ENCODE peak calls at places on chromosomes 6 and 20, in seven cellular contexts. One of them, this sample, is unnamed.

GRCh38 chr20:16611832-16612231 is 38.6 kb upstream of the KIF16B start:
- DNase-seq in esophagus squamous epithelium: no peak
- DNase-seq in uterus: no peak
- DNase-seq in AML-193: no peak
- DNase-seq in heart right ventricle: no peak
- DNase-seq in AG04449: no peak
- DNase-seq in fibroblast of lung: no peak
- DNase-seq in this sample: no peak

GRCh38 chr6:112270756-112271155 is 16.4 kb upstream of the LAMA4 start:
- DNase-seq in esophagus squamous epithelium: no peak
- DNase-seq in uterus: no peak
- DNase-seq in AML-193: no peak
- DNase-seq in heart right ventricle: no peak
- DNase-seq in AG04449: no peak
- DNase-seq in fibroblast of lung: no peak
- DNase-seq in this sample: no peak

GRCh38 chr6:38755874-38756273 is 40.8 kb downstream of the DNAH8 start:
- DNase-seq in esophagus squamous epithelium: no peak
- DNase-seq in uterus: no peak
- DNase-seq in AML-193: no peak
- DNase-seq in heart right ventricle: no peak
- DNase-seq in AG04449: no peak
- DNase-seq in fibroblast of lung: no peak
- DNase-seq in this sample: no peak

GRCh38 chr6:71222676-71223075 is 65.9 kb upstream of the OGFRL1 start:
- DNase-seq in esophagus squamous epithelium: no peak
- DNase-seq in uterus: no peak
- DNase-seq in AML-193: no peak
- DNase-seq in heart right ventricle: no peak
- DNase-seq in AG04449: no peak
- DNase-seq in fibroblast of lung: no peak
- DNase-seq in this sample: no peak

GRCh38 chr6:12229332-12229731 is 60.8 kb upstream of the EDN1 start:
- DNase-seq in esophagus squamous epithelium: no peak
- DNase-seq in uterus: no peak
- DNase-seq in AML-193: no peak
- DNase-seq in heart right ventricle: no peak
- DNase-seq in AG04449: no peak
- DNase-seq in fibroblast of lung: no peak
- DNase-seq in this sample: no peak

GRCh38 chr6:28863607-28864320 is 60.0 kb downstream of the TRIM27 start:
- DNase-seq in esophagus squamous epithelium: no peak
- DNase-seq in uterus: peak; percentile 68
- DNase-seq in AML-193: peak; percentile 84
- DNase-seq in heart right ventricle: peak; percentile 53
- DNase-seq in AG04449: no peak
- DNase-seq in fibroblast of lung: peak; percentile 64
- DNase-seq in this sample: peak; percentile 79

GRCh38 chr20:539848-540247 is 3.7 kb downstream of the CSNK2A1 start:
- DNase-seq in esophagus squamous epithelium: no peak
- DNase-seq in uterus: peak; percentile 36
- DNase-seq in AML-193: no peak
- DNase-seq in heart right ventricle: no peak
- DNase-seq in AG04449: peak; percentile 5
- DNase-seq in fibroblast of lung: peak; percentile 73
- DNase-seq in this sample: no peak

GRCh38 chr6:161228911-161229591 is 44.8 kb downstream of the AGPAT4 start:
- DNase-seq in esophagus squamous epithelium: no peak
- DNase-seq in uterus: peak; percentile 37
- DNase-seq in AML-193: no peak
- DNase-seq in heart right ventricle: no peak
- DNase-seq in AG04449: peak; percentile 77
- DNase-seq in fibroblast of lung: peak; percentile 92
- DNase-seq in this sample: no peak

GRCh38 chr6:6730831-6731230 is 142.3 kb downstream of the LY86 start:
- DNase-seq in esophagus squamous epithelium: no peak
- DNase-seq in uterus: peak; percentile 78
- DNase-seq in AML-193: no peak
- DNase-seq in heart right ventricle: no peak
- DNase-seq in AG04449: peak; percentile 78
- DNase-seq in fibroblast of lung: peak; percentile 93
- DNase-seq in this sample: no peak

GRCh38 chr20:48467622-48468021 is 360.2 kb downstream of the PREX1 start:
- DNase-seq in esophagus squamous epithelium: no peak
- DNase-seq in uterus: no peak
- DNase-seq in AML-193: no peak
- DNase-seq in heart right ventricle: no peak
- DNase-seq in AG04449: no peak
- DNase-seq in fibroblast of lung: no peak
- DNase-seq in this sample: no peak

GRCh38 chr6:143575440-143575839 is 63.9 kb upstream of the FUCA2 start:
- DNase-seq in esophagus squamous epithelium: no peak
- DNase-seq in uterus: peak; percentile 56
- DNase-seq in AML-193: peak; percentile 85
- DNase-seq in heart right ventricle: no peak
- DNase-seq in AG04449: no peak
- DNase-seq in fibroblast of lung: peak; percentile 66
- DNase-seq in this sample: peak; percentile 34

This sample was measured in DMS 273 treated with DMSO at 0.1 percent for 48 hours.